ENCODE peak calls at places on chromosome 13, in seven cellular contexts. U is dorsolateral prefrontal cortex, L is AG04450, C is PC-9, W is heart right ventricle, J is HCT116, P is mesendoderm. G is an unnamed sample.

GRCh38 chr13:73177911-73178565 is 119.2 kb downstream of the KLF5 start:
- DNase-seq in P (no peak), W (no peak), J (no peak), U (no peak), L (no peak), C (no peak), G (no peak)

GRCh38 chr13:108037348-108037747 is 178.0 kb downstream of the LIG4 start:
- DNase-seq in J (no peak), W (no peak), C (no peak), P (no peak), U (no peak), L (no peak), G (no peak)

GRCh38 chr13:86909318-86909717 is 761.9 kb upstream of the SLITRK5 start:
- DNase-seq in P (no peak), J (no peak), U (no peak), L (no peak), C (no peak), W (no peak), G (no peak)

GRCh38 chr13:44300895-44301638 is 72.6 kb upstream of the SERP2 start:
- DNase-seq in C (peak; percentile 70), W (peak; percentile 74), L (no peak), P (no peak), J (peak; percentile 36), U (no peak), G (no peak)

GRCh38 chr13:39052944-39053343 is 14.7 kb downstream of the NHLRC3 start:
- DNase-seq in C (no peak), J (no peak), P (no peak), W (no peak), U (no peak), L (no peak), G (no peak)

GRCh38 chr13:109785141-109785891 is 1.1 kb downstream of the IRS2 start:
- DNase-seq in W (peak; percentile 28), C (peak; percentile 71), U (no peak), J (no peak), P (peak; percentile 68), L (no peak), G (peak; percentile 63)

GRCh38 chr13:63517376-63517775 is 2101.7 kb upstream of the PCDH20 start:
- DNase-seq in L (peak; percentile 34), J (no peak), P (no peak), U (no peak), W (no peak), C (no peak), G (no peak)

GRCh38 chr13:73914119-73914518 is 220.1 kb downstream of the KLF12 start:
- DNase-seq in U (no peak), P (peak; percentile 38), C (no peak), W (no peak), L (no peak), J (no peak), G (peak; percentile 72)

GRCh38 chr13:30581582-30581981 is 36.1 kb upstream of the USPL1 start:
- DNase-seq in P (peak; percentile 42), J (peak; percentile 29), W (no peak), U (no peak), C (no peak), L (no peak), G (no peak)

GRCh38 chr13:110705356-110705825 is 525 bp downstream of the CARS2 start:
- DNase-seq in J (no peak), U (no peak), W (no peak), L (no peak), P (no peak), C (no peak), G (no peak)

GRCh38 chr13:46119883-46120614 is 15.2 kb upstream of the CPB2 start:
- DNase-seq in W (no peak), U (no peak), P (peak; percentile 85), L (no peak), J (peak; percentile 39), C (peak; percentile 63), G (peak; percentile 26)

GRCh38 chr13:47215741-47216140 is 318.9 kb upstream of the HTR2A start:
- DNase-seq in P (peak; percentile 97), C (no peak), L (peak; percentile 68), W (no peak), J (no peak), U (no peak), G (peak; percentile 8)

GRCh38 chr13:110173247-110173818 is 133.6 kb downstream of the COL4A1 start:
- DNase-seq in P (peak; percentile 65), C (peak; percentile 71), L (no peak), U (no peak), J (no peak), W (no peak), G (no peak)

GRCh38 chr13:102817241-102817640 is 18.3 kb downstream of the BIVM start:
- DNase-seq in L (no peak), C (no peak), P (no peak), J (no peak), U (no peak), W (no peak), G (no peak)

GRCh38 chr13:24033527-24034302 is 126.8 kb upstream of the SPATA13 start:
- DNase-seq in P (no peak), W (no peak), C (no peak), U (no peak), L (peak; percentile 88), J (no peak), G (no peak)

GRCh38 chr13:38752726-38753125 is 65.8 kb downstream of the FREM2 start:
- DNase-seq in P (no peak), J (no peak), L (no peak), C (no peak), W (no peak), U (no peak), G (no peak)

DNA sequence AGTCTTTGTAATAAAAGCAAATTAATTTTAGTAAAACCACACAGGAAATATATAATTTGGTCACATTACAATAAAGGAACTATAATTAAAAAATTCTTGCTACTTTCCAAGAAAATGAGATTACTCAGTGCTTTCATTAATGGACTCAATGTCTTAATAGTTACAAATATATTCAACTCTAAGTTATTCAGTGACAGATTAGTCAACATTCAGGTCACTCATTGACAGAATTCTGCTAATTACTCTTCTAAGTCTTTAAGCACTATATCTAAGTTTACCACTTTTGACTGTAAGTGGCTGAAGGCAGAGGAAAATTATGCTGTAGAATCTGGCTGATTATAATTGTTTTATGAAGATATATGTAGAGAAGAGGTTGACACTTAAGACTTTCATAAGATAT is 1365.0 kb downstream of the EFNB2 start:
- DNase-seq in P (no peak), J (no peak), C (no peak), L (no peak), U (no peak), W (no peak), G (no peak)
- H3K27me3 ChIP-seq in P (no peaks in the 10 kb centered on the region), J (no peaks in the 10 kb centered on the region), C (no peaks in the 10 kb centered on the region), L (no peaks in the 10 kb centered on the region), U (no peaks in the 10 kb centered on the region), W (no peaks in the 10 kb centered on the region), G (no peaks in the 10 kb centered on the region)

GRCh38 chr13:27919934-27920676 is at the start of gene PDX1:
- DNase-seq in C (no peak), P (peak; percentile 71), L (no peak), W (no peak), J (no peak), U (no peak), G (peak; percentile 38)
- H3K27me3 ChIP-seq in C (peaks cover 32% of the 10 kb centered on the region), P (peaks cover 90% of the 10 kb centered on the region), L (peaks cover 83% of the 10 kb centered on the region), W (peaks cover 100% of the 10 kb centered on the region), J (no peaks in the 10 kb centered on the region), U (peaks cover 100% of the 10 kb centered on the region), G (peaks cover 98% of the 10 kb centered on the region)

DNA sequence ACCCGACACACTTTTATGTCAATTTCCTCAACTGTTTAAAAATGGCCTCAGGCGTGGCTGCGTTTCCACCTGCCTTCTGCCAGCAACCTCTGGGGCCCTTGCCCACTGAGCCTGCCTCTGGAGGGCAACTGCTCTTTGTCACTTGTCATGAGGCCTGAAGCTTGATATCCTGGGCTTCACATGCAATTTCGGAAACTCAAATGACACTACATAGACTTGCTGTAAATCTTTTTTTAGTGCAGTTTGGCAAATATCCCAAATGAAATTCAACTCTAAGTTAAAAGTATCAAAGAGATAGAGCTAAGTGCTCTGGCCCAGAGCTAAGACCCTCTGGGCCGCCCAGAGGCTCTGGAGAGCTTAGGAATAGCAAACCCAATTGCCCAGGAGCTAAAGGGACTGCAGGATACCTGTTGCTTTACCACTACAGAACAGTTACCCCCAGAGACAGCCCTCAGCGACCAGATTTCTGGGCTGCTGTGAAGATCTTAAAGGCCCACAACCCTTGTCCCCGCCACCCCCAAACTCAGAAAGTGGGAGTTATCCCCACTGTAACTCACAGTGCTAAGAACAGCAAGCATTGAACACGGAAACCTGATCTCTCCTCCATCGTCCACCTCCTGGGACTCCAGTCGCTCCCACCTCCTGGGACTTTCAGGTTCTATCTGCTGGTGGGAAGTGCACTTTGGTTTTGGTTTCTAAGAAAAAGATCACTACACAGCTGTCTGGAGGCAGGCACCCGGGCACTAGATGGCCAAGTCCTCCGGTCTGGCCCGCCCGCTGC is 19.4 kb downstream of the GJA3 start:
- DNase-seq in J (no peak), W (peak; percentile 73), L (no peak), P (no peak), U (no peak), C (no peak), G (peak; percentile 73)
- H3K27me3 ChIP-seq in J (no peaks in the 10 kb centered on the region), W (peaks cover 42% of the 10 kb centered on the region), L (peaks cover 39% of the 10 kb centered on the region), P (peaks cover 2% of the 10 kb centered on the region), U (peaks cover 65% of the 10 kb centered on the region), C (no peaks in the 10 kb centered on the region), G (peaks cover 84% of the 10 kb centered on the region)

GRCh38 chr13:112930192-112930591 is 38.8 kb upstream of the MCF2L start:
- DNase-seq in P (no peak), W (no peak), L (no peak), C (no peak), U (no peak), J (no peak), G (no peak)
- H3K27me3 ChIP-seq in P (no peaks in the 10 kb centered on the region), W (peaks cover 47% of the 10 kb centered on the region), L (peaks cover 30% of the 10 kb centered on the region), C (peaks cover 57% of the 10 kb centered on the region), U (no peaks in the 10 kb centered on the region), J (no peaks in the 10 kb centered on the region), G (no peaks in the 10 kb centered on the region)

GRCh38 chr13:112106467-112107141 is 39.7 kb downstream of the SOX1 start:
- DNase-seq in W (no peak), L (no peak), J (no peak), C (no peak), U (peak; percentile 45), P (peak; percentile 30), G (no peak)

GRCh38 chr13:112105884-112106283 is 38.9 kb downstream of the SOX1 start:
- DNase-seq in U (no peak), P (peak; percentile 31), C (no peak), L (no peak), J (no peak), W (no peak), G (no peak)

GRCh38 chr13:112104873-112105234 is 37.9 kb downstream of the SOX1 start:
- DNase-seq in J (no peak), P (no peak), W (no peak), L (no peak), C (no peak), U (no peak), G (no peak)

GRCh38 chr13:112103971-112104872 is 37.3 kb downstream of the SOX1 start:
- DNase-seq in U (no peak), C (no peak), W (no peak), J (no peak), P (peak; percentile 72), L (no peak), G (no peak)

GRCh38 chr13:112105244-112105681 is 38.3 kb downstream of the SOX1 start:
- DNase-seq in W (no peak), C (no peak), U (no peak), L (no peak), J (no peak), P (no peak), G (no peak)
- H3K27me3 ChIP-seq in W (peaks cover 98% of the 10 kb centered on the region), C (peaks cover 76% of the 10 kb centered on the region), U (peaks cover 55% of the 10 kb centered on the region), L (peaks cover 4% of the 10 kb centered on the region), J (peaks cover 4% of the 10 kb centered on the region), P (peaks cover 57% of the 10 kb centered on the region), G (peaks cover 85% of the 10 kb centered on the region)

GRCh38 chr13:29429496-29429895 is 166.0 kb downstream of the SLC7A1 start:
- DNase-seq in W (no peak), C (no peak), L (no peak), P (no peak), U (no peak), J (no peak), G (no peak)
- H3K27me3 ChIP-seq in W (peaks cover 15% of the 10 kb centered on the region), C (peaks cover 80% of the 10 kb centered on the region), L (peaks cover 39% of the 10 kb centered on the region), P (no peaks in the 10 kb centered on the region), U (no peaks in the 10 kb centered on the region), J (peaks cover 69% of the 10 kb centered on the region), G (peaks cover 6% of the 10 kb centered on the region)

G was measured in BE2C.